ENCODE peak calls at places on chromosomes 1 and 21, in ten cellular contexts. D is HTR-8/SVneo; I is stimulated activated CD8-positive, alpha-beta memory T cell treated with anti-CD3 and anti-CD28 coated beads, Interleukin-4, amount 100 ng/mL, for 4 hours; J is sciatic nerve; K is iris pigment epithelial cell; H is CD8-positive, alpha-beta T cell; F is T follicular helper cell; O is vagina; R is memory B cell; B is nephron progenitor cell. U is an unnamed sample.
A peak's percentile ranks its signal among the peaks of the same experiment; 100 is the strongest.

GRCh38 chr1:174301295-174302077 is 142.2 kb downstream of the RABGAP1L start:
- DNase-seq in D (no peak), I (no peak), J (no peak), K (no peak), H (no peak), F (no peak), O (no peak), R (no peak), B (no peak), U (no peak)

GRCh38 chr1:206771353-206771722 is 765 bp downstream of the IL19 start:
- DNase-seq in D (no peak), I (no peak), J (no peak), K (no peak), H (no peak), F (no peak), O (no peak), R (no peak), B (no peak), U (no peak)

GRCh38 chr1:167227934-167228378 is 7.3 kb downstream of the POU2F1 start:
- DNase-seq in D (no peak), I (no peak), J (no peak), K (peak; percentile 17), H (no peak), F (no peak), O (no peak), R (no peak), B (no peak), U (no peak)

GRCh38 chr1:229891227-229891626 is 175.8 kb upstream of the GALNT2 start:
- DNase-seq in D (no peak), I (no peak), J (no peak), K (no peak), H (no peak), F (no peak), O (no peak), R (no peak), B (no peak), U (no peak)

GRCh38 chr1:8902765-8903164 is 24.3 kb upstream of the ENO1 start:
- DNase-seq in D (no peak), I (no peak), J (no peak), K (peak; percentile 82), H (no peak), F (no peak), O (no peak), R (no peak), B (no peak), U (peak; percentile 71)

GRCh38 chr1:107940178-107940577 is 24.8 kb downstream of the VAV3 start:
- DNase-seq in D (no peak), I (no peak), J (no peak), K (no peak), H (no peak), F (no peak), O (no peak), R (no peak), B (no peak), U (no peak)

GRCh38 chr1:102724741-102725140 is 383.6 kb downstream of the COL11A1 start:
- DNase-seq in D (no peak), I (no peak), J (no peak), K (no peak), H (no peak), F (no peak), O (no peak), R (no peak), B (no peak), U (no peak)

GRCh38 chr1:56424744-56425493 is 154.4 kb downstream of the PLPP3 start:
- DNase-seq in D (no peak), I (no peak), J (no peak), K (peak; percentile 73), H (no peak), F (no peak), O (no peak), R (peak; percentile 62), B (no peak), U (no peak)

GRCh38 chr1:36384542-36385409 is 948 bp downstream of the STK40 start:
- DNase-seq in D (no peak), I (no peak), J (peak; percentile 75), K (peak; percentile 28), H (peak; percentile 58), F (peak; percentile 28), O (no peak), R (no peak), B (peak; percentile 61), U (peak; percentile 45)

GRCh38 chr1:205971082-205971481 is 27.8 kb upstream of the SLC26A9 start:
- DNase-seq in D (no peak), I (no peak), J (no peak), K (no peak), H (no peak), F (no peak), O (no peak), R (no peak), B (no peak), U (no peak)

GRCh38 chr1:79549191-79549590 is 542.7 kb upstream of the ADGRL4 start:
- DNase-seq in D (no peak), I (no peak), J (no peak), K (no peak), H (no peak), F (no peak), O (no peak), R (no peak), B (no peak), U (no peak)

GRCh38 chr1:95584315-95584714 is 350.3 kb downstream of the RWDD3 start:
- DNase-seq in D (no peak), I (no peak), J (no peak), K (no peak), H (no peak), F (no peak), O (no peak), R (no peak), B (no peak), U (no peak)

GRCh38 chr1:159941139-159941866 is 4.1 kb downstream of the IGSF9 start:
- DNase-seq in D (no peak), I (no peak), J (no peak), K (no peak), H (no peak), F (no peak), O (no peak), R (no peak), B (peak; percentile 34), U (no peak)

GRCh38 chr1:41540886-41541591 is 56.6 kb upstream of the EDN2 start:
- DNase-seq in D (no peak), I (no peak), J (peak; percentile 28), K (peak; percentile 51), H (no peak), F (no peak), O (no peak), R (no peak), B (no peak), U (peak; percentile 3)

GRCh38 chr1:46364612-46365011 is 24.0 kb downstream of the NSUN4 start:
- DNase-seq in D (no peak), I (no peak), J (no peak), K (peak; percentile 17), H (no peak), F (no peak), O (no peak), R (no peak), B (no peak), U (no peak)

GRCh38 chr1:18913065-18913502 is 10.7 kb upstream of the ALDH4A1 start:
- DNase-seq in D (peak; percentile 85), I (peak; percentile 47), J (peak; percentile 84), K (peak; percentile 69), H (peak; percentile 84), F (peak; percentile 66), O (no peak), R (peak; percentile 69), B (peak; percentile 89), U (peak; percentile 76)

GRCh38 chr1:155969377-155969791 is 9.0 kb downstream of the ARHGEF2 start:
- DNase-seq in D (no peak), I (no peak), J (no peak), K (no peak), H (no peak), F (no peak), O (no peak), R (no peak), B (no peak), U (no peak)

GRCh38 chr1:12433323-12434053 is 184.5 kb downstream of the DHRS3 start:
- DNase-seq in D (no peak), I (no peak), J (peak; percentile 78), K (peak; percentile 93), H (no peak), F (no peak), O (no peak), R (no peak), B (peak; percentile 38), U (no peak)

GRCh38 chr1:97245682-97246081 is 524.1 kb downstream of the PTBP2 start:
- DNase-seq in D (no peak), I (no peak), J (no peak), K (peak; percentile 60), H (no peak), F (no peak), O (no peak), R (no peak), B (no peak), U (no peak)

GRCh38 chr21:21345872-21346271 is 347.7 kb downstream of the NCAM2 start:
- DNase-seq in D (no peak), I (no peak), J (no peak), K (no peak), H (no peak), F (no peak), O (no peak), R (no peak), B (no peak), U (no peak)

GRCh38 chr21:38273745-38274544 is 17.2 kb downstream of the KCNJ15 start:
- DNase-seq in D (no peak), I (no peak), J (no peak), K (peak; percentile 53), H (no peak), F (no peak), O (no peak), R (no peak), B (no peak), U (no peak)

GRCh38 chr1:25030674-25031589 is 100.9 kb upstream of the RUNX3 start:
- DNase-seq in D (no peak), I (peak; percentile 68), J (no peak), K (no peak), H (peak; percentile 73), F (peak; percentile 53), O (no peak), R (no peak), B (no peak), U (peak; percentile 15)

GRCh38 chr1:24966724-24967346 is 36.8 kb upstream of the RUNX3 start:
- DNase-seq in D (peak; percentile 61), I (peak; percentile 61), J (no peak), K (peak; percentile 87), H (no peak), F (peak; percentile 27), O (no peak), R (no peak), B (no peak), U (peak; percentile 72)

U was measured in HFFc6.